ENCODE peak calls at places on chromosomes 3 and 15, in ten cellular contexts. G is esophagus squamous epithelium; F is pancreas; X is Panc1; A is PC-9; O is right atrium auricular region; D is CD8-positive, alpha-beta T cell; Z is colonic mucosa; K is aorta; L is transverse colon. R is an unnamed sample. For H3K4me1, the result is how much of the 10 kb centered on the place peaks cover.

GRCh38 chr15:67307889-67308597 is 53.5 kb downstream of the IQCH start:
- DNase-seq in D (no peak), X (no peak), L (no peak), G (no peak), F (no peak), K (no peak), Z (no peak), O (no peak), A (no peak), R (no peak)

GRCh38 chr3:100216713-100217112 is 44.1 kb upstream of the TBC1D23 start:
- DNase-seq in A (no peak), O (no peak), D (no peak), G (no peak), Z (no peak), L (no peak), X (no peak), K (no peak), F (no peak), R (no peak)

GRCh38 chr3:11258958-11259357 is 13.2 kb upstream of the ATG7 start:
- DNase-seq in F (no peak), A (no peak), X (no peak), K (no peak), O (no peak), D (no peak), L (no peak), Z (no peak), G (no peak), R (no peak)

GRCh38 chr3:16060358-16060852 is 114.1 kb upstream of the GALNT15 start:
- DNase-seq in L (peak), O (peak), F (no peak), D (no peak), G (no peak), A (peak), X (peak), Z (no peak), K (no peak), R (no peak)

GRCh38 chr3:16311960-16312451 is 47.0 kb downstream of the OXNAD1 start:
- DNase-seq in O (peak), K (peak), F (no peak), A (no peak), X (no peak), L (peak), D (no peak), G (no peak), Z (no peak), R (peak)

GRCh38 chr3:196528639-196529233 is 13.6 kb upstream of the SMCO1 start:
- DNase-seq in F (peak), G (no peak), D (peak), K (peak), L (peak), O (peak), A (peak), Z (peak), X (no peak), R (peak)

GRCh38 chr3:158802399-158803023 is 657 bp downstream of the MFSD1 start:
- DNase-seq in A (no peak), D (no peak), Z (no peak), X (no peak), F (no peak), K (no peak), O (no peak), G (no peak), L (peak), R (no peak)

GRCh38 chr3:122793568-122794416 is at the start of gene HSPBAP1:
- DNase-seq in K (peak), O (peak), D (peak), F (peak), Z (peak), L (peak), A (peak), X (peak), G (no peak), R (peak)

GRCh38 chr3:13878711-13879101 is 1.2 kb downstream of the WNT7A start:
- DNase-seq in L (no peak), G (no peak), Z (no peak), D (no peak), F (no peak), K (peak), A (peak), X (no peak), O (no peak), R (no peak)

GRCh38 chr3:52798978-52799476 is 4.4 kb downstream of the ITIH3 start:
- DNase-seq in A (peak), L (peak), X (peak), Z (peak), K (no peak), D (no peak), F (no peak), O (no peak), G (no peak), R (no peak)

GRCh38 chr15:77985031-77985930 is 92.2 kb downstream of the TBC1D2B start:
- DNase-seq in X (no peak), L (no peak), O (no peak), G (no peak), F (no peak), K (no peak), Z (no peak), D (no peak), A (no peak), R (no peak)

GRCh38 chr15:40354408-40355171 is 3.4 kb upstream of the DISP2 start:
- DNase-seq in O (no peak), G (no peak), A (no peak), K (no peak), F (no peak), L (peak), X (no peak), D (no peak), Z (no peak), R (no peak)

GRCh38 chr3:197836244-197836643 is 45.2 kb downstream of the LRCH3 start:
- DNase-seq in A (no peak), L (no peak), X (no peak), G (no peak), O (no peak), D (no peak), Z (no peak), F (no peak), K (no peak), R (no peak)

GRCh38 chr15:28191832-28192231 is 92.7 kb upstream of the OCA2 start:
- DNase-seq in K (peak), G (no peak), F (peak), O (peak), D (no peak), X (no peak), L (peak), A (no peak), Z (no peak), R (no peak)

GRCh38 chr15:49490963-49491362 is 67.9 kb downstream of the FGF7 start:
- DNase-seq in L (no peak), K (no peak), G (no peak), Z (no peak), D (no peak), X (no peak), A (no peak), O (no peak), F (no peak), R (no peak)

GRCh38 chr3:158105710-158106438 is at the start of gene SHOX2:
- DNase-seq in F (no peak), X (no peak), K (peak), A (peak), L (peak), D (no peak), Z (peak), O (no peak), G (no peak), R (no peak)

GRCh38 chr15:43352693-43353382 is 18.0 kb downstream of the ZSCAN29 start:
- DNase-seq in F (no peak), X (no peak), L (no peak), Z (no peak), D (no peak), K (no peak), G (no peak), A (no peak), O (no peak), R (no peak)

GRCh38 chr3:87350367-87351199 is 74.2 kb upstream of the POU1F1 start:
- DNase-seq in K (no peak), Z (peak), D (no peak), F (peak), A (no peak), X (peak), G (no peak), L (no peak), O (no peak), R (peak)

GRCh38 chr15:89171136-89172072 is 50.0 kb downstream of the RLBP1 start:
- DNase-seq in X (peak), A (peak), Z (peak), K (no peak), D (no peak), F (peak), G (no peak), L (peak), O (no peak), R (no peak)

GRCh38 chr15:96629501-96629900 is 299.0 kb downstream of the NR2F2 start:
- DNase-seq in F (no peak), D (no peak), O (no peak), A (no peak), G (no peak), X (no peak), K (peak), Z (peak), L (peak), R (no peak)

DNA sequence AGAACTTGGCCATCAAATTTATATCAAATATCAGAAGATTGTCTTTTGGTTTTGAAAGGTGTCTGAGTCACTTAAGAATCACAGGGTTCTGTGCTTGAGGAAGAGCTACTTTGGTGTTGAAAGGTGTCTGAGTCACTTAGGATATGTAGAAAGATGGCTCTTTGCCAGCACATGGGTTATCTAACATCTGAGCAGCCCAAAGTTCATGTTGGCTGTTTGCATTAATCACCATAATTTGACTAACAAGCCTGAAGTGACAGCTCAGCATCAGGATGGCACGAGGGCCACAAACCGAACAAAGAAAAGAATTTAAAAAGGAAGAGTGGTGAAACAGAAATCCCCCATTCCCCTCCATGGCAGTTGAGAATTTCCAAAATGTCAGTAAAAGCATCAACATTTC is 190.5 kb upstream of the CMC1 start:
- DNase-seq in F (no peak), A (no peak), Z (peak), X (peak), G (no peak), D (no peak), K (no peak), O (no peak), L (peak), R (no peak)
- H3K27ac ChIP-seq in F (no peak), A (no peak), Z (no peak), X (no peak), G (no peak), D (no peak), K (no peak), O (no peak), L (no peak), R (no peak)

GRCh38 chr15:44718180-44718926 is 7.0 kb downstream of the B2M start:
- DNase-seq in Z (no peak), K (no peak), D (no peak), L (no peak), X (no peak), F (no peak), G (no peak), O (no peak), A (no peak), R (no peak)

GRCh38 chr15:44716983-44717602 is 5.8 kb downstream of the B2M start:
- DNase-seq in X (no peak), Z (no peak), F (no peak), K (no peak), A (no peak), D (no peak), O (no peak), G (no peak), L (no peak), R (no peak)

GRCh38 chr15:44720460-44721185 is 9.3 kb downstream of the B2M start:
- DNase-seq in G (no peak), F (no peak), X (no peak), Z (no peak), K (no peak), L (no peak), D (no peak), A (no peak), O (no peak), R (peak)

GRCh38 chr15:44719293-44719999 is 8.1 kb downstream of the B2M start:
- DNase-seq in X (no peak), G (no peak), L (no peak), K (no peak), D (peak), O (no peak), Z (peak), A (no peak), F (no peak), R (peak)

GRCh38 chr15:44718927-44719292 is 7.6 kb downstream of the B2M start:
- DNase-seq in L (no peak), O (no peak), D (no peak), X (no peak), G (no peak), K (no peak), Z (no peak), F (no peak), A (no peak), R (no peak)
- H3K4me1 ChIP-seq in L (half or more), O (under half), D (half or more), X (under half), G (under half), K (under half), Z (under half), F (under half), A (under half), R (half or more)

DNA sequence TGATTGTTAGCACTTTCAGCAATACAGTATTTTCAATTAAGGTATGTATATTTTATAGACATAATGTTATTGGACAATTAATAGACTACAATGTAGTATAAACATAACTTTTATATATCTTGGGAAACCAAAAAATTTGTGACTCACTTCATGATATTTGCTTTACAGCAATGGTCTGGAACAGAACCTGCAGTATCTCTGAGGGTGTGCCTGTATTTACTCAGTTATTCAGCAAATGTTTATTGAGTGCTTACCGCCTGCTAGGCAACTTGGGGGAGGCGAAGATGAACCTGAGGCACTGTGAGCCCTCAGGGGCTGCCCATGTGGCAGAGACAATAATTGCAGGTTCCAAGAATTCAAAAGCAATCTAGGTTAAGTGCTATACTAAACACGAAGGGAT is 144.8 kb downstream of the GABRB3 start:
- DNase-seq in X (no peak), K (no peak), A (peak), F (no peak), G (no peak), L (no peak), O (no peak), Z (no peak), D (no peak), R (no peak)
- H3K4me3 ChIP-seq in X (no peak), K (no peak), A (no peak), F (no peak), G (peak), L (no peak), O (no peak), Z (no peak), D (no peak), R (no peak)

GRCh38 chr3:146156060-146156459 is 4.9 kb downstream of the PLOD2 start:
- DNase-seq in K (no peak), G (no peak), O (no peak), X (no peak), L (no peak), F (no peak), Z (no peak), A (no peak), D (no peak), R (no peak)

GRCh38 chr3:146155022-146155421 is 6.0 kb downstream of the PLOD2 start:
- DNase-seq in G (no peak), K (no peak), F (no peak), X (no peak), A (no peak), O (no peak), Z (no peak), D (no peak), L (no peak), R (no peak)

GRCh38 chr3:146154316-146154715 is 6.7 kb downstream of the PLOD2 start:
- DNase-seq in Z (no peak), D (no peak), X (no peak), O (no peak), G (no peak), L (no peak), F (no peak), K (no peak), A (no peak), R (no peak)

GRCh38 chr3:146152841-146153240 is 8.1 kb downstream of the PLOD2 start:
- DNase-seq in Z (no peak), K (no peak), D (no peak), L (no peak), O (no peak), X (no peak), G (no peak), F (peak), A (no peak), R (no peak)

GRCh38 chr3:146153429-146153828 is 7.6 kb downstream of the PLOD2 start:
- DNase-seq in G (no peak), O (no peak), A (no peak), D (no peak), L (no peak), X (no peak), Z (no peak), K (no peak), F (no peak), R (no peak)
- H3K27ac ChIP-seq in G (peak), O (peak), A (no peak), D (no peak), L (peak), X (peak), Z (no peak), K (peak), F (no peak), R (no peak)

GRCh38 chr3:420584-420983 is 224.0 kb downstream of the CHL1 start:
- DNase-seq in A (no peak), O (no peak), Z (no peak), L (no peak), F (no peak), X (no peak), K (no peak), G (no peak), D (no peak), R (no peak)
- H3K4me1 ChIP-seq in A (under half), O (under half), Z (under half), L (under half), F (under half), X (under half), K (under half), G (under half), D (under half), R (under half)

GRCh38 chr3:146469206-146470017 is at the start of gene PLSCR2:
- DNase-seq in K (peak), F (peak), X (no peak), A (peak), L (peak), G (peak), Z (peak), O (peak), D (peak), R (peak)
- H3K4me3 ChIP-seq in K (peak), F (peak), X (peak), A (peak), L (peak), G (peak), Z (peak), O (peak), D (peak), R (peak)

DNA sequence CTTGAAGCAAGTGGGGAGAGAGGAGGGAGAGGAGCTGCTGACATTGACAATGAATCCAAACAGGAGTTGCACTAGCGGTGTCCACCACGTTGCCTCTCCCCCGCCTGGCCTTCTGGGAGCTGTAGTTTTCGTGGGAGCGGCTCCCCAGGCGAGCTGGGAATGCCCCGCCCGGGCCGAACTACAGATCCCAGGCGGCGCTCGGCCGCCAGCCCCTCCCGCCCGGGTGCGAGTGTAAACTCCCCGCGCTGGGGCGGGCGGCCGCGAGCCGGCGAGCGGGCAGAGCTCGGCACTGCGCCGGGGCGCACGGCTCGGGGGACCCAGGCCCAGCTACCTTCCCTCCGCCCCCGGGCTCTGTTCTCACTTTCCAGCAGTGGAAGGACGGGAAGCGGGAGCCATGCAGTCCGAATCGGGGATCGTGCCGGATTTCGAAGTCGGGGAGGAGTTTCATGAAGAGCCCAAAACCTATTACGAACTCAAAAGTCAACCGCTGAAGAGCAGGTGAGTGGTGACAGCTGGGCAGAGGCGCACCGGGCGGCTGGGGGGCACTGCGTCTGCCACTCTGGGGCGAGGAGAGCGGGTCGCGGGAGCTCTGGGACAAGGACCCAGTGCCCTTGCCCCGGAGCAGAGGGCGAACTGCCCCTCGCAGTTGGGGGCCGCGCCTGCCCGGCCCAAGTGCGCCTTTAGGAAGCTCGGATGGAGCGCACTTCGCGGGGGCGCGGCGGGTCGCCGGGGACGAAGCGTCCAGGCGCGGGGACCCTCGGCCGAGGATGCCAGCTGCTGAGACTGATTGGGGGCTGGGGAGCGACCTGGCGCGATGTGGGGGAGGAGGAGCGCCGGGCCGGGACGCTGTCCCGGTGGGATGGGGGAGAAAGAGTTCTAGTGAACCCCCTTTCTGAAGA is at the start of gene MITF:
- DNase-seq in A (peak), F (peak), L (peak), O (peak), K (peak), X (peak), G (peak), D (no peak), Z (peak), R (peak)
- H3K27ac ChIP-seq in A (no peak), F (no peak), L (peak), O (peak), K (no peak), X (peak), G (peak), D (no peak), Z (peak), R (no peak)

DNA sequence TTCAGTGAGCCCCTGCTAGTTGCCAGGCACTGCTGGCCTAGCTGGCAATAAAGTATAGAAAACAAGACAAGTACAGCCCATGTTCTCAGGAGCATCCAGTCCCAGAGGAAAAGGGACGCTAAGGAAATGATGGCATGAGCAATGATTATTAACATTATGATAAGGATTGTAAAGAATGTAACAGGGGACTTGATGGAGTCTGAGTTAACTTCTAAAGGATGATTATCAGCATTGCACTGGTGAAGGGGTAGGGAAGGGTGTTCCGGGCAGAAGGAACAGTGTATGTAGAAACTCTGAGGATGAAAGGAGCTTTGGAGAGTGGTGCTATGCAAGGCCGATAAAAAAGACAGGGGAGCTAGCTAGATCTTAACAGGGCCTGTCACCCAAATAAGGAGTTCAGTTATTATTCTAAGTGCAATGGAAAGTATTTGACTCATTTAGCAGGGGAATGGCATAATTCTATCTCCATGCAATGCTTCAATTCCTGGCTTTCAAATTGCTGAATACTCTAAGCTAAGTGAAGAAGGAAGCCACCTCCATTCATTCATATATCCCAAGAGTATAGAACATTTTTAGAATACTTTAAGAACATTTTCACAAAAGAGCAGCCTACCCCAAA is 258.2 kb upstream of the STT3B start:
- DNase-seq in Z (no peak), D (no peak), O (no peak), K (no peak), L (no peak), G (no peak), F (no peak), A (no peak), X (no peak), R (no peak)
- H3K4me1 ChIP-seq in Z (under half), D (under half), O (under half), K (under half), L (under half), G (under half), F (under half), A (under half), X (under half), R (under half)

GRCh38 chr15:98801234-98801561 is 152.9 kb downstream of the IGF1R start:
- DNase-seq in Z (no peak), L (no peak), K (no peak), X (no peak), D (no peak), F (no peak), G (no peak), A (no peak), O (no peak), R (peak)

GRCh38 chr15:98800437-98801233 is 152.3 kb downstream of the IGF1R start:
- DNase-seq in A (peak), O (peak), X (peak), F (peak), Z (peak), D (no peak), G (no peak), K (no peak), L (peak), R (no peak)

GRCh38 chr15:98798375-98798893 is 150.1 kb downstream of the IGF1R start:
- DNase-seq in Z (peak), G (no peak), K (no peak), X (no peak), O (no peak), L (no peak), A (no peak), D (no peak), F (no peak), R (no peak)

GRCh38 chr15:98799991-98800390 is 151.7 kb downstream of the IGF1R start:
- DNase-seq in X (no peak), D (no peak), G (no peak), Z (peak), F (no peak), O (no peak), L (no peak), A (no peak), K (no peak), R (no peak)

GRCh38 chr15:98799461-98799971 is 151.2 kb downstream of the IGF1R start:
- DNase-seq in O (no peak), K (no peak), G (no peak), X (no peak), Z (peak), A (peak), F (no peak), L (no peak), D (no peak), R (no peak)
- H3K4me3 ChIP-seq in O (no peak), K (no peak), G (peak), X (peak), Z (no peak), A (peak), F (no peak), L (no peak), D (no peak), R (no peak)